ENCODE peak calls at places on chromosome 4, in seven cellular contexts. One of them, this sample, is unnamed.

GRCh38 chr4:15455290-15455689 is 14.4 kb upstream of the CC2D2A start:
- DNase-seq in endodermal cell: no peak
- DNase-seq in A549: no peak
- DNase-seq in lower leg skin: peak
- DNase-seq in mesothelial cell of epicardium: no peak
- DNase-seq in suprapubic skin: peak
- DNase-seq in glutamatergic neuron: no peak
- DNase-seq in this sample: no peak

GRCh38 chr4:61374612-61374920 is 174.4 kb downstream of the ADGRL3 start:
- DNase-seq in suprapubic skin: no peak
- DNase-seq in endodermal cell: no peak
- DNase-seq in mesothelial cell of epicardium: no peak
- DNase-seq in lower leg skin: no peak
- DNase-seq in glutamatergic neuron: no peak
- DNase-seq in A549: no peak
- DNase-seq in this sample: no peak

GRCh38 chr4:180664766-180665368 is 1578.3 kb upstream of the TENM3 start:
- DNase-seq in mesothelial cell of epicardium: peak
- DNase-seq in lower leg skin: peak
- DNase-seq in glutamatergic neuron: peak
- DNase-seq in endodermal cell: peak
- DNase-seq in suprapubic skin: peak
- DNase-seq in A549: peak
- DNase-seq in this sample: no peak

GRCh38 chr4:26157541-26157940 is 163.3 kb upstream of the RBPJ start:
- DNase-seq in A549: no peak
- DNase-seq in endodermal cell: no peak
- DNase-seq in mesothelial cell of epicardium: no peak
- DNase-seq in glutamatergic neuron: no peak
- DNase-seq in suprapubic skin: no peak
- DNase-seq in lower leg skin: no peak
- DNase-seq in this sample: no peak

GRCh38 chr4:102387552-102388150 is 42.4 kb upstream of the SLC39A8 start:
- DNase-seq in A549: no peak
- DNase-seq in glutamatergic neuron: no peak
- DNase-seq in lower leg skin: no peak
- DNase-seq in suprapubic skin: no peak
- DNase-seq in mesothelial cell of epicardium: no peak
- DNase-seq in endodermal cell: no peak
- DNase-seq in this sample: no peak

GRCh38 chr4:186104114-186104894 is at the start of gene FAM149A:
- DNase-seq in glutamatergic neuron: peak
- DNase-seq in mesothelial cell of epicardium: peak
- DNase-seq in lower leg skin: peak
- DNase-seq in endodermal cell: no peak
- DNase-seq in A549: no peak
- DNase-seq in suprapubic skin: no peak
- DNase-seq in this sample: no peak

GRCh38 chr4:187184513-187184912 is 460.9 kb upstream of the FAT1 start:
- DNase-seq in glutamatergic neuron: peak
- DNase-seq in lower leg skin: no peak
- DNase-seq in mesothelial cell of epicardium: no peak
- DNase-seq in A549: no peak
- DNase-seq in suprapubic skin: no peak
- DNase-seq in endodermal cell: no peak
- DNase-seq in this sample: no peak

GRCh38 chr4:145213245-145213644 is 32.9 kb upstream of the OTUD4 start:
- DNase-seq in lower leg skin: no peak
- DNase-seq in mesothelial cell of epicardium: no peak
- DNase-seq in glutamatergic neuron: no peak
- DNase-seq in endodermal cell: no peak
- DNase-seq in A549: no peak
- DNase-seq in suprapubic skin: no peak
- DNase-seq in this sample: no peak

GRCh38 chr4:54743562-54743961 is 85.8 kb downstream of the KIT start:
- DNase-seq in lower leg skin: no peak
- DNase-seq in endodermal cell: no peak
- DNase-seq in glutamatergic neuron: no peak
- DNase-seq in suprapubic skin: no peak
- DNase-seq in mesothelial cell of epicardium: no peak
- DNase-seq in A549: no peak
- DNase-seq in this sample: no peak

GRCh38 chr4:53730431-53730830 is 139.1 kb upstream of the LNX1 start:
- DNase-seq in glutamatergic neuron: no peak
- DNase-seq in lower leg skin: no peak
- DNase-seq in A549: no peak
- DNase-seq in mesothelial cell of epicardium: no peak
- DNase-seq in endodermal cell: no peak
- DNase-seq in suprapubic skin: no peak
- DNase-seq in this sample: no peak

GRCh38 chr4:4443821-4444220 is 56.9 kb downstream of the NSG1 start:
- DNase-seq in suprapubic skin: no peak
- DNase-seq in lower leg skin: no peak
- DNase-seq in A549: peak
- DNase-seq in endodermal cell: no peak
- DNase-seq in glutamatergic neuron: no peak
- DNase-seq in mesothelial cell of epicardium: no peak
- DNase-seq in this sample: no peak

GRCh38 chr4:76984127-76984526 is 34.6 kb downstream of the SEPTIN11 start:
- DNase-seq in A549: no peak
- DNase-seq in glutamatergic neuron: no peak
- DNase-seq in endodermal cell: no peak
- DNase-seq in mesothelial cell of epicardium: no peak
- DNase-seq in lower leg skin: no peak
- DNase-seq in suprapubic skin: no peak
- DNase-seq in this sample: no peak

GRCh38 chr4:143513314-143514211 is at the start of gene SMARCA5:
- DNase-seq in mesothelial cell of epicardium: peak
- DNase-seq in A549: peak
- DNase-seq in lower leg skin: peak
- DNase-seq in glutamatergic neuron: peak
- DNase-seq in endodermal cell: peak
- DNase-seq in suprapubic skin: peak
- DNase-seq in this sample: peak
- TF ChIP-seq CTCF in mesothelial cell of epicardium: no peak
- TF ChIP-seq CTCF in A549: no peak
- TF ChIP-seq CTCF in lower leg skin: no peak
- TF ChIP-seq CTCF in glutamatergic neuron: no peak
- TF ChIP-seq CTCF in endodermal cell: no peak
- TF ChIP-seq CTCF in suprapubic skin: no peak
- TF ChIP-seq CTCF in this sample: peak

GRCh38 chr4:1751155-1751918 is 30.0 kb downstream of the TACC3 start:
- DNase-seq in mesothelial cell of epicardium: no peak
- DNase-seq in A549: no peak
- DNase-seq in endodermal cell: no peak
- DNase-seq in lower leg skin: no peak
- DNase-seq in glutamatergic neuron: no peak
- DNase-seq in suprapubic skin: no peak
- DNase-seq in this sample: no peak
- TF ChIP-seq CTCF in mesothelial cell of epicardium: no peak
- TF ChIP-seq CTCF in A549: no peak
- TF ChIP-seq CTCF in endodermal cell: no peak
- TF ChIP-seq CTCF in lower leg skin: no peak
- TF ChIP-seq CTCF in glutamatergic neuron: no peak
- TF ChIP-seq CTCF in suprapubic skin: no peak
- TF ChIP-seq CTCF in this sample: no peak

GRCh38 chr4:183141997-183142396 is 42.9 kb downstream of the WWC2 start:
- DNase-seq in suprapubic skin: no peak
- DNase-seq in A549: no peak
- DNase-seq in endodermal cell: no peak
- DNase-seq in lower leg skin: no peak
- DNase-seq in mesothelial cell of epicardium: no peak
- DNase-seq in glutamatergic neuron: no peak
- DNase-seq in this sample: no peak
- TF ChIP-seq CTCF in suprapubic skin: no peak
- TF ChIP-seq CTCF in A549: no peak
- TF ChIP-seq CTCF in endodermal cell: no peak
- TF ChIP-seq CTCF in lower leg skin: no peak
- TF ChIP-seq CTCF in mesothelial cell of epicardium: no peak
- TF ChIP-seq CTCF in glutamatergic neuron: no peak
- TF ChIP-seq CTCF in this sample: peak

DNA sequence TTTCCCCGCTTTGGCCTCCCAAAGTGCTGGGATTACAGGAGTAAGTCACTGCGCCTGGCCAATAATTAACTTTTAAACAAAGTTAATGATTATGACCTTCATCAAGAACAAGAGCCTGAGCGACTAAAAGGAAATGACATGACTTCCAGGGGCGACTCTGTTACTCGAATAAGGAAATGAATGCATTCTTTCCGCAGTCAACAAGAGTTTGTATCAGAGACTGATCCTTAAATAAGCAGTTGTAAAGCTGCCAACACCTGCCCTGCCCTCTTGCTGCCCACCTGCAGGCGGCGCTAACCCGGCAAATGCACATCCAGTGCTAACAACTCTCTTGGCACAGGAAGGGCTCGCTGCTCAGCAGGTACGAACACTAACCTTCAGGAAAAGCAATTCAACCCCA is 27.3 kb downstream of the WDR1 start:
- DNase-seq in endodermal cell: peak
- DNase-seq in glutamatergic neuron: no peak
- DNase-seq in lower leg skin: no peak
- DNase-seq in suprapubic skin: no peak
- DNase-seq in A549: peak
- DNase-seq in mesothelial cell of epicardium: no peak
- DNase-seq in this sample: peak
- TF ChIP-seq CTCF in endodermal cell: peak
- TF ChIP-seq CTCF in glutamatergic neuron: peak
- TF ChIP-seq CTCF in lower leg skin: no peak
- TF ChIP-seq CTCF in suprapubic skin: peak
- TF ChIP-seq CTCF in A549: no peak
- TF ChIP-seq CTCF in mesothelial cell of epicardium: no peak
- TF ChIP-seq CTCF in this sample: peak

GRCh38 chr4:112523764-112524505 is 8.0 kb upstream of the NEUROG2 start:
- DNase-seq in suprapubic skin: no peak
- DNase-seq in A549: peak
- DNase-seq in glutamatergic neuron: peak
- DNase-seq in endodermal cell: peak
- DNase-seq in lower leg skin: no peak
- DNase-seq in mesothelial cell of epicardium: peak
- DNase-seq in this sample: no peak
- TF ChIP-seq CTCF in suprapubic skin: peak
- TF ChIP-seq CTCF in A549: peak
- TF ChIP-seq CTCF in glutamatergic neuron: peak
- TF ChIP-seq CTCF in endodermal cell: peak
- TF ChIP-seq CTCF in lower leg skin: no peak
- TF ChIP-seq CTCF in mesothelial cell of epicardium: peak
- TF ChIP-seq CTCF in this sample: peak

This sample was measured in chondrocyte.